ENCODE peak calls at places on chromosomes 5 and 9, in ten cellular contexts. O is AG09309; J is cardiac muscle cell; W is stimulated activated CD4-positive, alpha-beta T cell treated with anti-CD3 and anti-CD28 coated beads, Interleukin-15, amount 100 ng/mL, for 48 hours; N is left ventricle myocardium inferior; I is endothelial cell; X is ELF-1; R is GM12865; U is fibroblast of the conjunctiva; L is HuH-7.5. B is an unnamed sample.

GRCh38 chr5:169697976-169698375 is 60.9 kb downstream of the DOCK2 start:
- DNase-seq in I (no peak), U (no peak), J (no peak), X (peak), W (no peak), N (no peak), O (no peak), L (no peak), R (no peak), B (no peak)

GRCh38 chr9:92804727-92805126 is 40.1 kb upstream of the BICD2 start:
- DNase-seq in O (no peak), W (no peak), X (no peak), L (no peak), I (no peak), J (no peak), N (no peak), U (no peak), R (no peak), B (no peak)

GRCh38 chr9:69931340-69931739 is 110.7 kb downstream of the CFAP95 start:
- DNase-seq in U (no peak), R (no peak), L (no peak), O (no peak), I (no peak), X (peak), N (no peak), J (no peak), W (no peak), B (no peak)

GRCh38 chr5:172757394-172758010 is 13.5 kb downstream of the DUSP1 start:
- DNase-seq in J (no peak), U (no peak), I (no peak), O (no peak), X (no peak), L (no peak), R (no peak), N (no peak), W (no peak), B (no peak)

GRCh38 chr5:98397081-98397480 is 376.4 kb upstream of the RGMB start:
- DNase-seq in J (no peak), I (no peak), N (no peak), O (peak), R (no peak), W (no peak), L (no peak), U (peak), X (no peak), B (no peak)

GRCh38 chr5:174735498-174736350 is 11.3 kb downstream of the MSX2 start:
- DNase-seq in L (no peak), W (no peak), U (no peak), X (peak), J (peak), R (no peak), N (no peak), I (no peak), O (no peak), B (peak)

GRCh38 chr5:107671742-107672211 is 1.0 kb upstream of the EFNA5 start:
- DNase-seq in N (peak), I (no peak), J (peak), R (no peak), L (peak), X (peak), U (no peak), O (no peak), W (no peak), B (no peak)

GRCh38 chr9:105646879-105647594 is 15.2 kb upstream of the TAL2 start:
- DNase-seq in L (no peak), N (no peak), W (no peak), I (no peak), U (no peak), R (no peak), X (no peak), J (no peak), O (no peak), B (no peak)

GRCh38 chr5:179120421-179120861 is 60.3 kb downstream of the ZNF354C start:
- DNase-seq in O (no peak), I (no peak), W (no peak), R (no peak), J (no peak), L (no peak), U (no peak), X (no peak), N (no peak), B (no peak)

GRCh38 chr5:145931718-145932117 is 4.7 kb upstream of the SH3RF2 start:
- DNase-seq in I (no peak), L (no peak), W (no peak), U (no peak), O (no peak), X (no peak), R (no peak), J (no peak), N (no peak), B (no peak)

GRCh38 chr9:121281614-121282291 is 13.8 kb downstream of the GSN start:
- DNase-seq in O (no peak), W (no peak), U (peak), L (no peak), I (no peak), J (peak), N (peak), X (peak), R (no peak), B (peak)

GRCh38 chr5:93894471-93895354 is 153.3 kb upstream of the POU5F2 start:
- DNase-seq in I (no peak), R (no peak), O (no peak), W (no peak), N (no peak), U (no peak), X (no peak), L (no peak), J (no peak), B (no peak)

GRCh38 chr5:181160144-181160754 is 12.9 kb downstream of the OR2V2 start:
- DNase-seq in R (peak), W (peak), X (peak), O (no peak), I (no peak), N (peak), L (peak), U (peak), J (peak), B (peak)

GRCh38 chr5:146965781-146966659 is 87.5 kb upstream of the PPP2R2B start:
- DNase-seq in X (peak), O (peak), J (peak), W (peak), L (peak), R (peak), U (peak), I (peak), N (no peak), B (peak)

GRCh38 chr5:67315082-67315801 is 118.6 kb upstream of the CD180 start:
- DNase-seq in I (no peak), W (no peak), U (no peak), J (no peak), N (no peak), X (peak), R (no peak), L (no peak), O (no peak), B (no peak)

GRCh38 chr9:120377268-120378150 is 202.5 kb downstream of the CDK5RAP2 start:
- DNase-seq in I (no peak), O (no peak), L (no peak), J (no peak), W (no peak), N (no peak), X (no peak), R (no peak), U (no peak), B (no peak)

GRCh38 chr9:110178281-110178680 is 29.7 kb downstream of the C9orf152 start:
- DNase-seq in W (no peak), O (no peak), N (no peak), L (no peak), I (no peak), J (no peak), U (no peak), X (no peak), R (no peak), B (no peak)

GRCh38 chr5:74127377-74128338 is 501.7 kb downstream of the ARHGEF28 start:
- DNase-seq in L (no peak), N (no peak), I (peak), J (no peak), W (no peak), R (no peak), O (no peak), U (no peak), X (no peak), B (no peak)

GRCh38 chr9:73176450-73176875 is 24.8 kb downstream of the ANXA1 start:
- DNase-seq in O (no peak), R (no peak), I (no peak), X (no peak), L (no peak), U (no peak), J (no peak), N (no peak), W (no peak), B (no peak)

GRCh38 chr5:141475625-141476131 is at the start of gene PCDHGC3:
- DNase-seq in O (peak), J (peak), N (peak), X (peak), L (peak), W (peak), U (peak), I (peak), R (peak), B (no peak)

GRCh38 chr9:133506653-133507038 is 18.1 kb downstream of the MYMK start:
- DNase-seq in I (no peak), R (no peak), X (no peak), W (no peak), J (no peak), N (peak), L (peak), O (peak), U (peak), B (no peak)

GRCh38 chr5:119302916-119303897 is 52.6 kb upstream of the TNFAIP8 start:
- DNase-seq in I (no peak), O (peak), J (no peak), L (peak), W (no peak), N (no peak), X (no peak), R (no peak), U (peak), B (peak)

GRCh38 chr5:119340597-119341218 is 15.1 kb upstream of the TNFAIP8 start:
- DNase-seq in N (no peak), W (no peak), J (no peak), R (peak), U (no peak), O (no peak), X (no peak), L (no peak), I (no peak), B (no peak)

GRCh38 chr9:116499434-116499833 is 187.7 kb upstream of the TRIM32 start:
- DNase-seq in X (no peak), N (no peak), U (no peak), L (no peak), R (no peak), O (no peak), I (no peak), J (no peak), W (no peak), B (no peak)

GRCh38 chr5:142202282-142202681 is 93.7 kb downstream of the NDFIP1 start:
- DNase-seq in R (no peak), L (no peak), U (no peak), J (no peak), X (no peak), O (no peak), N (no peak), I (no peak), W (no peak), B (no peak)

GRCh38 chr5:73115399-73116051 is 4.8 kb upstream of the TMEM171 start:
- DNase-seq in R (no peak), O (peak), N (no peak), J (no peak), L (no peak), U (peak), X (peak), W (no peak), I (no peak), B (peak)

GRCh38 chr9:133160742-133161541 is 2.8 kb downstream of the GBGT1 start:
- DNase-seq in O (no peak), U (peak), W (no peak), R (peak), J (peak), L (peak), X (peak), N (peak), I (peak), B (peak)

GRCh38 chr5:134592141-134592746 is 40.4 kb downstream of the SAR1B start:
- DNase-seq in W (no peak), J (peak), U (no peak), L (no peak), R (peak), O (no peak), X (peak), N (no peak), I (no peak), B (no peak)

GRCh38 chr5:158135682-158136176 is 276.8 kb upstream of the CLINT1 start:
- DNase-seq in J (no peak), W (no peak), L (no peak), X (peak), R (no peak), O (no peak), U (no peak), N (peak), I (no peak), B (no peak)

GRCh38 chr9:84139296-84140100 is 158.9 kb downstream of the RMI1 start:
- DNase-seq in I (no peak), O (no peak), L (no peak), N (no peak), R (peak), X (no peak), W (no peak), U (peak), J (no peak), B (no peak)

GRCh38 chr5:14733661-14734060 is 69.1 kb downstream of the OTULIN start:
- DNase-seq in I (no peak), O (no peak), X (no peak), L (no peak), R (no peak), J (no peak), W (no peak), U (no peak), N (no peak), B (no peak)

GRCh38 chr9:127777368-127777960 is 1.0 kb downstream of the SH2D3C start:
- DNase-seq in U (no peak), X (no peak), I (no peak), J (no peak), L (no peak), N (no peak), O (no peak), R (peak), W (no peak), B (no peak)

GRCh38 chr9:99431103-99431502 is 209.0 kb downstream of the SEC61B start:
- DNase-seq in I (no peak), L (no peak), O (no peak), R (no peak), N (no peak), J (no peak), U (no peak), W (no peak), X (no peak), B (no peak)

GRCh38 chr9:129174102-129174723 is 3.8 kb downstream of the IER5L start:
- DNase-seq in X (peak), L (peak), U (peak), N (peak), O (peak), R (peak), W (peak), I (peak), J (peak), B (peak)

GRCh38 chr9:37515620-37516258 is 30.0 kb downstream of the POLR1E start:
- DNase-seq in L (no peak), W (no peak), N (no peak), J (no peak), X (no peak), U (no peak), O (no peak), R (no peak), I (no peak), B (no peak)

GRCh38 chr5:142847898-142848790 is 78.0 kb downstream of the ARHGAP26 start:
- DNase-seq in W (no peak), O (peak), L (no peak), X (no peak), U (no peak), I (no peak), N (no peak), J (no peak), R (no peak), B (no peak)

GRCh38 chr5:428219-428618 is 14.8 kb upstream of the EXOC3 start:
- DNase-seq in I (no peak), X (no peak), O (no peak), J (no peak), N (no peak), W (no peak), L (no peak), R (no peak), U (no peak), B (no peak)